ENCODE peak calls at places on chromosomes 3 and 15, in ten cellular contexts. J is sigmoid colon, Y is fibroblast of lung, V is psoas muscle, R is prostate gland, X is OCI-LY7, D is body of pancreas, H is mucosa of descending colon, F is ascending aorta, I is right atrium auricular region. K is an unnamed sample.

GRCh38 chr15:90049030-90049429 is 47.9 kb downstream of the ZNF710 start:
- DNase-seq in X (no peak), I (no peak), J (no peak), R (no peak), F (no peak), V (peak; percentile 42), D (no peak), Y (no peak), H (no peak), K (no peak)

GRCh38 chr3:50221413-50222168 is 14.4 kb upstream of the GNAI2 start:
- DNase-seq in V (no peak), J (no peak), R (no peak), Y (no peak), I (no peak), X (peak; percentile 27), H (no peak), F (no peak), D (peak; percentile 59), K (no peak)

GRCh38 chr3:69130689-69131088 is 8.3 kb upstream of the LMOD3 start:
- DNase-seq in H (no peak), X (no peak), Y (no peak), D (no peak), V (no peak), I (no peak), R (no peak), F (no peak), J (no peak), K (no peak)

GRCh38 chr3:58093573-58094195 is 85.5 kb downstream of the FLNB start:
- DNase-seq in D (no peak), I (no peak), Y (peak; percentile 50), X (no peak), H (no peak), V (no peak), F (peak; percentile 65), J (peak; percentile 21), R (no peak), K (no peak)

GRCh38 chr3:126549861-126550487 is 8.8 kb downstream of the C3orf22 start:
- DNase-seq in X (no peak), H (no peak), D (peak; percentile 0), I (peak; percentile 49), J (peak; percentile 44), V (peak; percentile 24), R (no peak), F (peak; percentile 40), Y (no peak), K (peak; percentile 62)

GRCh38 chr3:171001957-171002694 is 24.4 kb downstream of the SLC2A2 start:
- DNase-seq in H (no peak), J (no peak), R (no peak), I (no peak), D (peak; percentile 51), Y (peak; percentile 38), V (no peak), F (no peak), X (no peak), K (no peak)

GRCh38 chr3:33786565-33787327 is 11.7 kb upstream of the PDCD6IP start:
- DNase-seq in I (no peak), J (no peak), X (no peak), F (no peak), Y (no peak), R (no peak), H (no peak), D (no peak), V (no peak), K (no peak)

GRCh38 chr3:144643778-144644191 is 672.2 kb downstream of the DIPK2A start:
- DNase-seq in I (no peak), J (no peak), R (no peak), X (no peak), F (no peak), D (peak; percentile 3), H (no peak), Y (peak; percentile 56), V (no peak), K (peak; percentile 39)

GRCh38 chr15:41971089-41971892 is 1.1 kb downstream of the EHD4 start:
- DNase-seq in V (peak; percentile 71), R (peak; percentile 43), I (peak; percentile 66), J (peak; percentile 79), Y (peak; percentile 53), H (peak; percentile 63), X (peak; percentile 86), F (peak; percentile 84), D (peak; percentile 79), K (peak; percentile 83)

GRCh38 chr3:184262927-184263179 is 1.5 kb upstream of the CAMK2N2 start:
- DNase-seq in F (no peak), R (no peak), D (no peak), Y (no peak), H (no peak), I (no peak), X (no peak), V (no peak), J (no peak), K (peak; percentile 56)

GRCh38 chr3:170644711-170645110 is 58.8 kb upstream of the SLC7A14 start:
- DNase-seq in V (no peak), Y (no peak), F (no peak), H (no peak), J (no peak), X (no peak), D (no peak), R (no peak), I (no peak), K (no peak)

GRCh38 chr3:155217591-155217990 is 75.9 kb downstream of the STRIT1 start:
- DNase-seq in X (no peak), J (no peak), Y (peak; percentile 47), I (no peak), D (no peak), H (no peak), R (no peak), V (no peak), F (no peak), K (no peak)

GRCh38 chr15:25094066-25094465 is 139.3 kb downstream of the SNRPN start:
- DNase-seq in D (no peak), Y (no peak), F (no peak), J (no peak), V (no peak), X (no peak), I (no peak), R (no peak), H (no peak), K (no peak)

GRCh38 chr3:191809326-191809949 is 348.5 kb downstream of the PYDC2 start:
- DNase-seq in F (no peak), I (no peak), D (no peak), H (no peak), J (no peak), X (no peak), R (no peak), Y (no peak), V (no peak), K (no peak)

DNA sequence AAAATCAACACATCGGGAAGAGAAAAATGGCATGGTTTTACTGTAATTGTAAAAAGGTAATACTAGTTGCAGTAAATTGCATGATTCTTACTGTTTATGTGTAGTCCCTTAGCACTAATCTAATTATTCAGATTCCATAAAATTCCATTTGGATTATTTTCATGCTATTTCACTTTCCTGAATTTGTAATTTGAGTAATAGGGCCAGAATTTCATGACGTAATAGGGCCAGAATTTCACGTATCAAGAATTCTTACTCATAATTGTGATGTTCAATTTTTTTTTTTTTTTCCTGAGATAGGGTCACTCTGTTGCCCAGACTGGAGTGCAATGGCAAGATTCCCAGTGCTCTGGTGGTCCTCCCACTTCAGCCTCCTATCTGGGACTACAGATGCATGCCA is 2.9 kb upstream of the U2SURP start:
- DNase-seq in F (no peak), R (no peak), V (no peak), X (no peak), Y (peak; percentile 59), I (no peak), H (no peak), J (no peak), D (no peak), K (no peak)
- H3K4me1 ChIP-seq in F (peaks cover 20% of the 10 kb centered on the region), R (no peaks in the 10 kb centered on the region), V (peaks cover 20% of the 10 kb centered on the region), X (peaks cover 17% of the 10 kb centered on the region), Y (peaks cover 4% of the 10 kb centered on the region), I (no peaks in the 10 kb centered on the region), H (peaks cover 13% of the 10 kb centered on the region), J (peaks cover 21% of the 10 kb centered on the region), D (peaks cover 17% of the 10 kb centered on the region), K (peaks cover 16% of the 10 kb centered on the region)

DNA sequence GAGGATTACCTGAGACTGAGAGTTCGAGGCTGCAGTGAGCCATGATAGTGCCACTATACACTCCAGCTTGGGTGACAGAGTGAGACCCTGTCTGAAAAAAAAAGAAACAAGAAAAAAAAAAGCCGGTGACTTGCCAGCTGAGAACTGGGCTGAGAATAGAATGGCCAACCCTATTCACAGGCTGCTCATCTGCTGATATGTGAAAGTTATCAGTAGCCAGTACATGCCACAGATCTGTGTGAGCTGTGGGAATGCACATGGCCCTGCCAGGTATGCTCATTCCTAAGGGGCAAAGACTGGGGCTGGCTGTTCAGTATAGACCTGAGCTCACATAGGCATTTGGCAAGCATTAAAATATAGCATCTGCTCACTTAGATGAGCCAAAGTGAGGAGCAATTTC is 30.9 kb downstream of the IL20RB start:
- DNase-seq in J (no peak), Y (no peak), I (no peak), H (no peak), F (no peak), D (no peak), X (no peak), V (no peak), R (no peak), K (no peak)
- H3K4me1 ChIP-seq in J (no peaks in the 10 kb centered on the region), Y (no peaks in the 10 kb centered on the region), I (no peaks in the 10 kb centered on the region), H (peaks cover 13% of the 10 kb centered on the region), F (no peaks in the 10 kb centered on the region), D (no peaks in the 10 kb centered on the region), X (no peaks in the 10 kb centered on the region), V (no peaks in the 10 kb centered on the region), R (no peaks in the 10 kb centered on the region), K (no peaks in the 10 kb centered on the region)

DNA sequence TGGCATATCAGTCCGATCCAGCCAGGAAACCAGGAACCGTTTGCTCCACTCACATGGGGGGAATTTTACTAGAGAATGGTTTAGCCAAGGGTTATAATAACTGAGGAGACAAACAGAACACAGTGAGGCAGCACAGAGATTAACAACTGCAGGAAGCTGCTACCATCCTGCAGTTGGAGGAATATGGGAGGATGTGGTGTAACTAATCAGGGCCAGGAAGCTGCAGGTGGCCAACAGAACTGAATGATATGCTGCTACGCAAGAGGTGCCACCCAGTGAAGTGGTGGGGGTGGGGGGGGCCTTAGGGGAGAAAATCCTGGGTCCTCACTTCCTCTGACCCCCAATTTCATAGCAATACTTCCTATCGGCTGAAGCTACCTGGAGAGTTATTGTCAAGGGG is 306.4 kb upstream of the STT3B start:
- DNase-seq in D (no peak), F (no peak), V (no peak), Y (no peak), R (no peak), X (peak; percentile 94), H (no peak), J (no peak), I (no peak), K (no peak)
- H3K4me1 ChIP-seq in D (no peaks in the 10 kb centered on the region), F (no peaks in the 10 kb centered on the region), V (no peaks in the 10 kb centered on the region), Y (no peaks in the 10 kb centered on the region), R (peaks cover 10% of the 10 kb centered on the region), X (peaks cover 94% of the 10 kb centered on the region), H (peaks cover 2% of the 10 kb centered on the region), J (no peaks in the 10 kb centered on the region), I (no peaks in the 10 kb centered on the region), K (no peaks in the 10 kb centered on the region)

DNA sequence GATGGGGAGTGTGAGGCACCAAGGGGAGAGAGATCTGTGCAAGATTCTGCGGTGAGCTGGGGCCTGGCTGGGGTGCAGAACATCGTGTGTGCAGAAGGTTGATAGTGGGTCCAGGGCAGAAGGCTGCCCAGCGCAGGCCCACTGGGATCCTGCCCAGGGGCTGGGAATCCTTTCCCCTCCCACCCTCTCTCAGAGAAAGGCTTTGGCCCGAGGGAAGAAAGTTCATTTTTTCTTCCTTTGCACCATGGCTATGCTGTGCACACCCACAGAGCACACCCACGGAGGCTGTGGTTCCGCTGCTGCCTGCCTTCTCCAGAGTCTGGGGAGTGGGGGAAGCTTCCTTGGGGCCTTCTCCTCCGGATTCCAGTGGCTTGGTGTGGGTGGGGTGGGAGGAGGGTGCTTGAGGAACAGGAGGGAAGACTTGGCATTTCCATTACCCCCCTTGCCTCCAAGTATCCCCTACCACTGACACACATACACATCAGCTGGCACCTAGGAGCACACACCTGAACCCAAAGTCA is 7.0 kb upstream of the PRKCD start:
- DNase-seq in D (no peak), V (no peak), R (no peak), J (no peak), I (no peak), H (no peak), F (no peak), X (no peak), Y (no peak), K (no peak)
- H3K4me1 ChIP-seq in D (peaks cover 99% of the 10 kb centered on the region), V (peaks cover 20% of the 10 kb centered on the region), R (peaks cover 43% of the 10 kb centered on the region), J (peaks cover 9% of the 10 kb centered on the region), I (no peaks in the 10 kb centered on the region), H (peaks cover 77% of the 10 kb centered on the region), F (peaks cover 22% of the 10 kb centered on the region), X (peaks cover 24% of the 10 kb centered on the region), Y (peaks cover 6% of the 10 kb centered on the region), K (peaks cover 61% of the 10 kb centered on the region)

K was measured in kidney.